ENCODE peak calls at places on chromosomes 3 and 15, in nine cellular contexts. S, L, A, O, B, I, C, F and Q are unnamed samples. For H3K4me1, the result is how much of the 10 kb centered on the place peaks cover.

GRCh38 chr3:89586676-89587075 is 479.3 kb downstream of the EPHA3 start:
- DNase-seq in A (no peak), I (no peak), F (no peak), L (no peak), B (no peak), S (no peak), C (no peak), O (no peak), Q (no peak)

GRCh38 chr15:65182538-65182937 is 2.6 kb downstream of the CLPX start:
- DNase-seq in L (no peak), I (no peak), A (no peak), B (no peak), O (no peak), F (no peak), S (no peak), C (no peak), Q (no peak)

GRCh38 chr3:112857526-112857925 is 10.9 kb upstream of the CD200R1L start:
- DNase-seq in I (no peak), L (no peak), S (no peak), A (no peak), B (no peak), C (no peak), O (no peak), F (no peak), Q (no peak)

GRCh38 chr15:67109141-67110034 is 44.0 kb downstream of the SMAD3 start:
- DNase-seq in I (peak), S (no peak), A (peak), O (peak), F (peak), L (no peak), C (no peak), B (peak), Q (peak)

GRCh38 chr15:90002428-90002844 is 1.3 kb downstream of the ZNF710 start:
- DNase-seq in I (peak), A (peak), S (peak), C (no peak), L (no peak), B (peak), O (peak), F (peak), Q (peak)

GRCh38 chr15:54374184-54374947 is 396.1 kb downstream of the UNC13C start:
- DNase-seq in B (no peak), S (no peak), I (no peak), L (no peak), O (no peak), F (no peak), A (no peak), C (no peak), Q (no peak)

GRCh38 chr15:101615986-101616848 is 36.0 kb downstream of the TM2D3 start:
- DNase-seq in B (peak), A (peak), F (peak), O (peak), C (no peak), I (peak), S (peak), L (peak), Q (peak)

GRCh38 chr3:127781411-127782001 is 40.8 kb downstream of the MGLL start:
- DNase-seq in B (peak), O (no peak), F (no peak), I (no peak), S (no peak), C (no peak), A (peak), L (no peak), Q (no peak)

GRCh38 chr15:36959746-36960145 is 140.6 kb downstream of the MEIS2 start:
- DNase-seq in I (no peak), A (no peak), S (no peak), C (no peak), L (no peak), F (no peak), B (no peak), O (no peak), Q (no peak)
- TF ChIP-seq CTCF in I (no peak), A (no peak), S (no peak), C (no peak), L (no peak), F (no peak), B (no peak), O (no peak), Q (no peak)

GRCh38 chr15:33448151-33448550 is 137.4 kb downstream of the RYR3 start:
- DNase-seq in L (no peak), S (no peak), A (no peak), C (no peak), F (no peak), B (no peak), O (no peak), I (no peak), Q (no peak)

GRCh38 chr15:33442449-33442848 is 131.7 kb downstream of the RYR3 start:
- DNase-seq in F (no peak), C (no peak), O (no peak), L (no peak), S (no peak), B (no peak), A (no peak), I (no peak), Q (no peak)

GRCh38 chr15:33448961-33449611 is 138.3 kb downstream of the RYR3 start:
- DNase-seq in I (peak), A (no peak), S (no peak), L (no peak), O (no peak), F (no peak), B (no peak), C (no peak), Q (no peak)

GRCh38 chr15:33440911-33441310 is 130.1 kb downstream of the RYR3 start:
- DNase-seq in F (no peak), L (no peak), I (no peak), B (no peak), O (no peak), A (no peak), S (no peak), C (no peak), Q (no peak)

DNA sequence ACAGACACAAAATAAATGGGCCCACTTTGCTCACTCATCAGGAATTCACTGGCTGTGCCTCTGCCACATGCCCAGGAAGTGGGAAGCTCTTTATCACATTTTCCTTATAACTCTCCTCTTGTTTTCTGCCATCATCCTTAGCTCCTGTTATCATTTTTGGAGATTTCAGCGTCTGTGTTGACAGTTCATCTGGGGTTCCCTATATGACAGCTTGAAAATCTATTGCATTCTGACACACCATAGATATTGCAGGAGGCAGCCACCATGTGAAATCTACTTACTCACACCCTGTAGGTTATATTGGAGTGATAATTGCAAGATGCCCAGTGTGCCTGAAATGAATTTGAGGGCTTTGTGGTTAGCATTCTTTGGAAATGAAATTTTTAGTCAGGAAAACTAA is 132.9 kb downstream of the RYR3 start:
- DNase-seq in S (no peak), B (no peak), L (no peak), O (no peak), I (no peak), F (no peak), A (no peak), C (no peak), Q (no peak)
- H3K4me1 ChIP-seq in S (under half), B (under half), L (under half), O (under half), I (under half), F (under half), A (under half), C (under half), Q (under half)

GRCh38 chr15:99733268-99734039 is at the start of gene LYSMD4:
- DNase-seq in F (peak), C (peak), O (peak), I (peak), A (peak), S (peak), B (peak), L (peak), Q (peak)
- TF ChIP-seq POLR2A in F (peak), C (peak), O (peak), I (peak), A (no peak), S (peak), B (no peak), L (no peak), Q (peak)

DNA sequence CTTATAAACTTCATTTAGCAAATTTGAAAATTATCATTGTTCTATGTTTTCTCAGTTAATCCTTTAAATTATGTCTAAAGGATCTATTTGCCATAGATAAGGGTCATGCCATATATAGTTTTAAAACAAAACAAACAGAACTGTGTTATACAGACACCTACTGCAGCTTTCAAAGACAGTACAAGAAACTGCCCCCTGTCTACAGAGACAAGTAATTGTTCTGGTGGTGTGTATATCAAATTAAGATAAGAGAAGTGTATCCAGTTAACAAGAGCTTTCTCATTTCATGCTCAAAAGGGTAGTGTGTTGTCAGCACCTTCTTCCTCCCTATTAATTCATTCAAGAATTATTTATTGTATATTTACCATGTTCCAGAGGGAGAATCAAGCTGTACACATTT is 201.2 kb downstream of the FMN1 start:
- DNase-seq in B (no peak), L (no peak), C (no peak), F (no peak), A (no peak), S (no peak), O (no peak), I (no peak), Q (no peak)
- TF ChIP-seq CTCF in B (peak), L (peak), C (peak), F (no peak), A (no peak), S (peak), O (no peak), I (no peak), Q (no peak)

GRCh38 chr3:12994357-12994606 is 78.9 kb downstream of the IQSEC1 start:
- DNase-seq in B (no peak), O (peak), S (peak), C (no peak), F (peak), I (peak), A (peak), L (peak), Q (peak)
- H3K4me1 ChIP-seq in B (under half), O (under half), S (under half), C (half or more), F (under half), I (under half), A (half or more), L (under half), Q (under half)

GRCh38 chr3:66709464-66710058 is 208.7 kb upstream of the LRIG1 start:
- DNase-seq in I (no peak), O (no peak), C (peak), F (no peak), L (no peak), B (no peak), S (no peak), A (no peak), Q (no peak)

GRCh38 chr3:66702126-66702525 is 201.3 kb upstream of the LRIG1 start:
- DNase-seq in B (peak), L (no peak), F (no peak), C (peak), S (no peak), O (no peak), A (no peak), I (no peak), Q (peak)

GRCh38 chr3:66703501-66703900 is 202.7 kb upstream of the LRIG1 start:
- DNase-seq in F (no peak), O (no peak), L (no peak), I (no peak), S (no peak), A (no peak), C (no peak), B (no peak), Q (no peak)

GRCh38 chr3:66705071-66705470 is 204.2 kb upstream of the LRIG1 start:
- DNase-seq in B (no peak), C (no peak), O (no peak), A (no peak), S (no peak), F (no peak), I (no peak), L (no peak), Q (no peak)
- TF ChIP-seq POLR2A in B (no peak), C (no peak), O (no peak), A (no peak), S (no peak), F (no peak), I (no peak), L (no peak), Q (no peak)

DNA sequence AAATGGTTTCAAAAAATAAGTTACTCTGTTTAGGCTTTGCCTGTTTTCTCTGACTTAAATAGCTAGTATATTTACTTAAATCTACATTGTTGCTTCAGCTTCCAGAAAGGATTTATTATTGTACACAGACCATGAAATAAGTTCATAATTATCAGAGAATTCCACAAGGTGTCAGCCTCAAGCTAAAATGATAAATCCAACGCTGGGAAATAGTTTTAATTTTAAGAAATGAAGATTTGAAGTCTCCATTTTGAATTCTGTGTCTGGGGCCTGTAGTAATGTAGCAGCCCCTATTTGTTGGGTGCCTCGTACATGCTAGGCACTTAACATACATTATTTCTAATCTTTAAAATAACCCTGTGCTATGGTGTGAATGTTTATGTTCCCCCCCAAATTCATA is 92.6 kb upstream of the KCNMB2 start:
- DNase-seq in S (no peak), B (no peak), L (no peak), I (no peak), A (no peak), C (no peak), O (no peak), F (no peak), Q (no peak)
- TF ChIP-seq CTCF in S (no peak), B (no peak), L (no peak), I (peak), A (peak), C (no peak), O (no peak), F (no peak), Q (no peak)